ENCODE peak calls at places on chromosome X, in ten cellular contexts. One of them, this sample, is unnamed.

GRCh38 chrX:64186974-64187761 is 18.3 kb downstream of the AMER1 start:
- DNase-seq in astrocyte: no peak
- DNase-seq in NB4: no peak
- DNase-seq in suprapubic skin: no peak
- DNase-seq in CD14-positive monocyte: no peak
- DNase-seq in body of pancreas: no peak
- DNase-seq in nephron progenitor cell: no peak
- DNase-seq in HCT116: no peak
- DNase-seq in mucosa of descending colon: no peak
- DNase-seq in foreskin fibroblast: no peak
- DNase-seq in this sample: no peak

GRCh38 chrX:23789386-23790146 is 6.6 kb downstream of the SAT1 start:
- DNase-seq in astrocyte: no peak
- DNase-seq in mucosa of descending colon: no peak
- DNase-seq in NB4: no peak
- DNase-seq in CD14-positive monocyte: no peak
- DNase-seq in suprapubic skin: no peak
- DNase-seq in foreskin fibroblast: no peak
- DNase-seq in HCT116: no peak
- DNase-seq in nephron progenitor cell: peak
- DNase-seq in body of pancreas: peak
- DNase-seq in this sample: no peak

GRCh38 chrX:110853610-110854009 is 58.0 kb upstream of the CHRDL1 start:
- DNase-seq in astrocyte: peak
- DNase-seq in suprapubic skin: no peak
- DNase-seq in CD14-positive monocyte: no peak
- DNase-seq in NB4: peak
- DNase-seq in foreskin fibroblast: peak
- DNase-seq in HCT116: no peak
- DNase-seq in body of pancreas: peak
- DNase-seq in nephron progenitor cell: peak
- DNase-seq in mucosa of descending colon: peak
- DNase-seq in this sample: peak

GRCh38 chrX:155888139-155888538 is 7.0 kb downstream of the VAMP7 start:
- DNase-seq in CD14-positive monocyte: no peak
- DNase-seq in suprapubic skin: no peak
- DNase-seq in body of pancreas: no peak
- DNase-seq in mucosa of descending colon: no peak
- DNase-seq in HCT116: peak
- DNase-seq in NB4: peak
- DNase-seq in foreskin fibroblast: peak
- DNase-seq in nephron progenitor cell: no peak
- DNase-seq in astrocyte: peak
- DNase-seq in this sample: peak

GRCh38 chrX:103453655-103454054 is 65.6 kb downstream of the RAB40A start:
- DNase-seq in suprapubic skin: no peak
- DNase-seq in HCT116: no peak
- DNase-seq in mucosa of descending colon: no peak
- DNase-seq in foreskin fibroblast: peak
- DNase-seq in CD14-positive monocyte: no peak
- DNase-seq in NB4: no peak
- DNase-seq in astrocyte: peak
- DNase-seq in body of pancreas: no peak
- DNase-seq in nephron progenitor cell: no peak
- DNase-seq in this sample: peak

GRCh38 chrX:150357790-150358189 is 5.3 kb upstream of the MAMLD1 start:
- DNase-seq in foreskin fibroblast: no peak
- DNase-seq in mucosa of descending colon: no peak
- DNase-seq in body of pancreas: no peak
- DNase-seq in NB4: no peak
- DNase-seq in nephron progenitor cell: no peak
- DNase-seq in HCT116: no peak
- DNase-seq in suprapubic skin: no peak
- DNase-seq in astrocyte: no peak
- DNase-seq in CD14-positive monocyte: no peak
- DNase-seq in this sample: no peak

GRCh38 chrX:69189972-69190371 is 24.7 kb upstream of the PJA1 start:
- DNase-seq in nephron progenitor cell: no peak
- DNase-seq in NB4: no peak
- DNase-seq in foreskin fibroblast: no peak
- DNase-seq in body of pancreas: no peak
- DNase-seq in mucosa of descending colon: peak
- DNase-seq in HCT116: no peak
- DNase-seq in CD14-positive monocyte: no peak
- DNase-seq in astrocyte: no peak
- DNase-seq in suprapubic skin: no peak
- DNase-seq in this sample: no peak

GRCh38 chrX:153728095-153728494 is 3.4 kb downstream of the ABCD1 start:
- DNase-seq in foreskin fibroblast: no peak
- DNase-seq in astrocyte: no peak
- DNase-seq in CD14-positive monocyte: no peak
- DNase-seq in nephron progenitor cell: no peak
- DNase-seq in NB4: no peak
- DNase-seq in HCT116: no peak
- DNase-seq in body of pancreas: no peak
- DNase-seq in mucosa of descending colon: no peak
- DNase-seq in suprapubic skin: no peak
- DNase-seq in this sample: no peak

GRCh38 chrX:109911046-109911445 is 91.9 kb upstream of the TMEM164 start:
- DNase-seq in HCT116: no peak
- DNase-seq in NB4: no peak
- DNase-seq in body of pancreas: no peak
- DNase-seq in suprapubic skin: no peak
- DNase-seq in nephron progenitor cell: no peak
- DNase-seq in astrocyte: no peak
- DNase-seq in foreskin fibroblast: peak
- DNase-seq in CD14-positive monocyte: no peak
- DNase-seq in mucosa of descending colon: no peak
- DNase-seq in this sample: peak

GRCh38 chrX:104482757-104483156 is 83.2 kb upstream of the IL1RAPL2 start:
- DNase-seq in CD14-positive monocyte: no peak
- DNase-seq in suprapubic skin: no peak
- DNase-seq in NB4: peak
- DNase-seq in nephron progenitor cell: no peak
- DNase-seq in foreskin fibroblast: no peak
- DNase-seq in astrocyte: no peak
- DNase-seq in mucosa of descending colon: no peak
- DNase-seq in HCT116: no peak
- DNase-seq in body of pancreas: no peak
- DNase-seq in this sample: peak
- TF ChIP-seq CTCF in CD14-positive monocyte: no peak
- TF ChIP-seq CTCF in suprapubic skin: no peak
- TF ChIP-seq CTCF in NB4: no peak
- TF ChIP-seq CTCF in nephron progenitor cell: no peak
- TF ChIP-seq CTCF in foreskin fibroblast: no peak
- TF ChIP-seq CTCF in astrocyte: no peak
- TF ChIP-seq CTCF in mucosa of descending colon: no peak
- TF ChIP-seq CTCF in HCT116: peak
- TF ChIP-seq CTCF in body of pancreas: no peak
- TF ChIP-seq CTCF in this sample: peak

DNA sequence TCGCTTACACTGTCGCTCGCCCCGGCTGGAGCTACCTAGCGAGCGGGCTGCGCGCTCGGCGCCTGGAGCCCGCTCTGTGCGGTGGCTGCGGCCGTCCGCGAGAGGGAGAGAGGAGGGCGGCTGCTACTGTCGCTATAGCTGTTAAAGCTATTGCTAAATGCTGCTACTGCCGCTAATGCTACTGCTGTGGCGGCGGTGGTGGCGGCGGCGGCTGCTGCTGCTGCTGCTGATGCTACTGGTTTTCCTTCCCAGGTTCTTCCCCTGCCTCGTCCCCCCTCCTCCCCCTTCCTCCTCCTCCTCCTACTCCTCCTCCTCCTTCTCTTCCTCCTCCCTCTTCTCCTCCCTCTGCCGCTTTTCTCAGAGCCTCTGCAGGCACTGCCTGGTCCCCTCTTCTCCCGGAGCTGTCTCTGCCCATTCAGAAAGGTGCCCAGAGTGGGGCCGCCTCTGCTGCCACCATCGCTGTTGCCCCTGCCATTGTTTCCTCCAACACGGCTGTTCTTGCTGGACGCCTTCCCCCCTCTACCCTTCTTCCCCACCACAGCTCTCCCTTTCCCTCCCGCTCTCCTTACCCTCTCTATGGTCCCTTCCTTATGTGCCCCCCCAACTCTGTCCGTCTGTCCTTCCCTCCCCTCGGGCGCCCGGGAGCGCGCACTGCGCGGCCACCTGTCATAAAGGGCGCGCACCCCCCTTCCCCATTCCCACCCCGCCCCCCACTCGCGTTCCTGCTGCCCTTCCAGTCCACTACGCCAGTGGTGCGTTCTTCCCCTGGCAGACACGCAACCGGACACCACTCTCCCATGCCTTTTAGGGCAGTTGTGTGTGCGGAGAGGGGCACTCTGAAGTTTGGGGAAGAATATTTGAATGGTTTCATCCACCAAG is at the start of gene NEXMIF:
- DNase-seq in HCT116: no peak
- DNase-seq in NB4: peak
- DNase-seq in body of pancreas: no peak
- DNase-seq in astrocyte: peak
- DNase-seq in foreskin fibroblast: peak
- DNase-seq in suprapubic skin: no peak
- DNase-seq in CD14-positive monocyte: no peak
- DNase-seq in mucosa of descending colon: no peak
- DNase-seq in nephron progenitor cell: peak
- DNase-seq in this sample: no peak
- TF ChIP-seq CTCF in HCT116: no peak
- TF ChIP-seq CTCF in NB4: no peak
- TF ChIP-seq CTCF in body of pancreas: no peak
- TF ChIP-seq CTCF in astrocyte: no peak
- TF ChIP-seq CTCF in foreskin fibroblast: peak
- TF ChIP-seq CTCF in suprapubic skin: no peak
- TF ChIP-seq CTCF in CD14-positive monocyte: no peak
- TF ChIP-seq CTCF in mucosa of descending colon: no peak
- TF ChIP-seq CTCF in nephron progenitor cell: no peak
- TF ChIP-seq CTCF in this sample: no peak

DNA sequence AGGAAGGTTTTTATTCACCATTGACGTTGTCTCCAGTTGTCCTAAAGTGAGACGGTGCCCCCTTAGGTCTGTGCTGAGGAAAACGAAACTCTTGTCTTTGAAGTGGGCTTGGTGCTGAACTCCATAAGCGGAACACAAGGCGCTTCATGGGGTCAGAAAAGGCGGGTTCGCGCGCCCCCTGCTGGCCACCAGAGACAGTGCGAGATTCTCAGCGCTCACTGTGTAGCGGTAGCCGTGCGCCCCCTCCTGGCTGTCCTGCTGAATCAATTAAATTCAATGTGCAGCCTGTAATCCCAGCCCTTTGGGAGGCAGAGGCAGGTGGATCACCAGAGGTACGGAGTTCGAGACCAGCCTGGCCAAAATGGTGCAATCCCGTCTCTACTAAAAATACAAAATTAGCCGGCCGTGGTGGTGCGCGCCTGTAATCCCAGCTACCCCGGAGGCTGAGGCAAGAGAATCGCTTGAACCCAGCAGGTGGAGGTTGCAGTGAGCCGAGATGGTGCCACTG is 64.1 kb downstream of the RLIM start:
- DNase-seq in body of pancreas: peak
- DNase-seq in mucosa of descending colon: peak
- DNase-seq in nephron progenitor cell: peak
- DNase-seq in suprapubic skin: peak
- DNase-seq in foreskin fibroblast: peak
- DNase-seq in astrocyte: peak
- DNase-seq in NB4: peak
- DNase-seq in HCT116: peak
- DNase-seq in CD14-positive monocyte: peak
- DNase-seq in this sample: peak
- TF ChIP-seq CTCF in body of pancreas: peak
- TF ChIP-seq CTCF in mucosa of descending colon: peak
- TF ChIP-seq CTCF in nephron progenitor cell: peak
- TF ChIP-seq CTCF in suprapubic skin: peak
- TF ChIP-seq CTCF in foreskin fibroblast: peak
- TF ChIP-seq CTCF in astrocyte: peak
- TF ChIP-seq CTCF in NB4: peak
- TF ChIP-seq CTCF in HCT116: peak
- TF ChIP-seq CTCF in CD14-positive monocyte: peak
- TF ChIP-seq CTCF in this sample: peak

DNA sequence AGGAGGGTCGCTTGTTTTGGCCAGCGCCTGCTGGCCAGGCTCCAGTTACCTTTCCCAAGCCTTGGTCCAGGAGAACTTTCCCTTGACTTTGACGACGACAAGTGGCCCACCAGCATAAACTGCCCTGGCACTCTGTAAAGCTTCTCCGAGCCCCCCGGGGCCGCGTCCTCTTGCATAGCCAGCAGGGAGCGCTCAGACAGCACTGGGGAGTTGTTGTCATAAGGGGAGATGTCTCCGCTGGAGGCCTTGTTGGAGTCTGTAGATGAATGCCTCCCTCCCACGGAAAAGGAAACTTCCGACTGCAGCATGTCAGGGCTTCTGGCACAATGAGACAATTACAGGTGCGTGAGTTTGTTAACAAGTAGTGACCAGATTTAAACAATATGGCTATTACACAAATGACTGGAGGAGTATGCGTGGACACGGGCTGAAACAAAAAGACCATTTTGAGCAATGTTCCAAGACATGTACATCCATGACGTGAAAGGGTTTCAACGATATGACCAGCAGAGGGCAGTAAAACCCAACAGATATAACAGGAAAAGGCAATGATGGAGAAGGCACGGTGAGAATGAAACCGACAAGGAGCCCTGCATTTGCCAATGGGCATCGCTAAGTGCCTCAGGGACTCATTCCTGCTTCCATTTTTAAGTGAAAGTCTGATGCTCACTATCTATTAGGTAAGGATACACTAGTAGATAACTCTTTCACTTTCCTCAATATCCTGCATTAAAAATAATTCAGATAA is 33.0 kb downstream of the HCCS start:
- DNase-seq in astrocyte: peak
- DNase-seq in mucosa of descending colon: peak
- DNase-seq in suprapubic skin: no peak
- DNase-seq in HCT116: peak
- DNase-seq in body of pancreas: peak
- DNase-seq in foreskin fibroblast: peak
- DNase-seq in nephron progenitor cell: peak
- DNase-seq in NB4: peak
- DNase-seq in CD14-positive monocyte: no peak
- DNase-seq in this sample: peak
- TF ChIP-seq CTCF in astrocyte: peak
- TF ChIP-seq CTCF in mucosa of descending colon: no peak
- TF ChIP-seq CTCF in suprapubic skin: peak
- TF ChIP-seq CTCF in HCT116: peak
- TF ChIP-seq CTCF in body of pancreas: peak
- TF ChIP-seq CTCF in foreskin fibroblast: peak
- TF ChIP-seq CTCF in nephron progenitor cell: peak
- TF ChIP-seq CTCF in NB4: peak
- TF ChIP-seq CTCF in CD14-positive monocyte: peak
- TF ChIP-seq CTCF in this sample: peak

GRCh38 chrX:118346258-118347094 is 570 bp downstream of the WDR44 start:
- DNase-seq in nephron progenitor cell: peak
- DNase-seq in body of pancreas: peak
- DNase-seq in astrocyte: no peak
- DNase-seq in suprapubic skin: peak
- DNase-seq in mucosa of descending colon: peak
- DNase-seq in foreskin fibroblast: peak
- DNase-seq in HCT116: no peak
- DNase-seq in NB4: peak
- DNase-seq in CD14-positive monocyte: peak
- DNase-seq in this sample: peak
- TF ChIP-seq CTCF in nephron progenitor cell: no peak
- TF ChIP-seq CTCF in body of pancreas: no peak
- TF ChIP-seq CTCF in astrocyte: no peak
- TF ChIP-seq CTCF in suprapubic skin: no peak
- TF ChIP-seq CTCF in mucosa of descending colon: no peak
- TF ChIP-seq CTCF in foreskin fibroblast: no peak
- TF ChIP-seq CTCF in HCT116: no peak
- TF ChIP-seq CTCF in NB4: no peak
- TF ChIP-seq CTCF in CD14-positive monocyte: no peak
- TF ChIP-seq CTCF in this sample: no peak

This sample was measured in MCF 10A.